ENCODE peak calls at places on chromosomes 1 and 21, in ten cellular contexts. N is effector memory CD4-positive, alpha-beta T cell; V is esophagus squamous epithelium; M is CD4-positive, CD25-positive, alpha-beta regulatory T cell; X is upper lobe of left lung; Q is mammary epithelial cell; P is cardiac muscle cell; J is neuronal stem cell; H is heart left ventricle; Y is thoracic aorta. K is an unnamed sample. For H3K4me1, the result is how much of the 10 kb centered on the place peaks cover.

GRCh38 chr1:203534526-203534925 is 40.6 kb downstream of the OPTC start:
- DNase-seq in M (no peak), V (no peak), Y (peak), Q (peak), P (peak), J (no peak), N (no peak), X (no peak), H (no peak), K (peak)

GRCh38 chr1:38138498-38139233 is 92.1 kb upstream of the POU3F1 start:
- DNase-seq in Y (peak), Q (peak), N (no peak), H (peak), X (peak), P (peak), M (no peak), V (no peak), J (no peak), K (peak)

GRCh38 chr1:211577826-211578639 is 928 bp downstream of the SLC30A1 start:
- DNase-seq in P (peak), Y (no peak), M (peak), J (peak), Q (peak), N (peak), X (peak), V (peak), H (peak), K (peak)

GRCh38 chr1:75430526-75430925 is 180.4 kb downstream of the SLC44A5 start:
- DNase-seq in Y (no peak), X (no peak), V (no peak), P (no peak), N (no peak), H (no peak), Q (no peak), J (no peak), M (no peak), K (no peak)

GRCh38 chr1:10714337-10715114 is 81.9 kb downstream of the CASZ1 start:
- DNase-seq in Q (no peak), X (peak), J (peak), H (peak), M (no peak), V (no peak), N (no peak), Y (no peak), P (peak), K (no peak)

GRCh38 chr1:50424045-50424939 is 1.0 kb upstream of the DMRTA2 start:
- DNase-seq in P (no peak), H (no peak), M (no peak), N (no peak), Q (no peak), Y (no peak), X (no peak), J (no peak), V (no peak), K (no peak)

GRCh38 chr21:30813174-30813573 is at the start of gene KRTAP8-1:
- DNase-seq in P (no peak), H (no peak), X (no peak), V (no peak), M (no peak), J (no peak), Q (no peak), N (no peak), Y (no peak), K (no peak)

GRCh38 chr1:227948493-227949260 is 945 bp upstream of the WNT9A start:
- DNase-seq in N (no peak), Q (peak), X (peak), V (no peak), M (no peak), H (no peak), J (no peak), Y (no peak), P (no peak), K (no peak)

GRCh38 chr1:116321766-116322175 is 51.3 kb upstream of the ATP1A1 start:
- DNase-seq in Y (no peak), M (no peak), H (no peak), J (no peak), X (no peak), V (no peak), Q (no peak), N (no peak), P (no peak), K (no peak)

GRCh38 chr1:156852414-156852874 is 6.5 kb downstream of the INSRR start:
- DNase-seq in Q (no peak), H (peak), N (no peak), P (peak), V (no peak), M (no peak), X (peak), J (no peak), Y (no peak), K (peak)

GRCh38 chr21:45589686-45590245 is 47.5 kb upstream of the SLC19A1 start:
- DNase-seq in J (no peak), Q (no peak), N (no peak), M (no peak), Y (no peak), V (no peak), H (no peak), P (no peak), X (no peak), K (no peak)

GRCh38 chr1:25799346-25799720 is 660 bp upstream of the SELENON start:
- DNase-seq in Q (no peak), X (no peak), J (no peak), P (no peak), H (no peak), Y (no peak), V (no peak), M (no peak), N (no peak), K (no peak)

GRCh38 chr1:15283500-15283899 is 36.5 kb downstream of the FHAD1 start:
- DNase-seq in N (no peak), Y (no peak), J (no peak), Q (peak), V (no peak), H (peak), X (no peak), M (no peak), P (no peak), K (no peak)

GRCh38 chr1:154182342-154183044 is 9.4 kb downstream of the TPM3 start:
- DNase-seq in M (peak), Q (peak), Y (peak), P (peak), X (peak), V (peak), N (peak), H (peak), J (no peak), K (peak)

DNA sequence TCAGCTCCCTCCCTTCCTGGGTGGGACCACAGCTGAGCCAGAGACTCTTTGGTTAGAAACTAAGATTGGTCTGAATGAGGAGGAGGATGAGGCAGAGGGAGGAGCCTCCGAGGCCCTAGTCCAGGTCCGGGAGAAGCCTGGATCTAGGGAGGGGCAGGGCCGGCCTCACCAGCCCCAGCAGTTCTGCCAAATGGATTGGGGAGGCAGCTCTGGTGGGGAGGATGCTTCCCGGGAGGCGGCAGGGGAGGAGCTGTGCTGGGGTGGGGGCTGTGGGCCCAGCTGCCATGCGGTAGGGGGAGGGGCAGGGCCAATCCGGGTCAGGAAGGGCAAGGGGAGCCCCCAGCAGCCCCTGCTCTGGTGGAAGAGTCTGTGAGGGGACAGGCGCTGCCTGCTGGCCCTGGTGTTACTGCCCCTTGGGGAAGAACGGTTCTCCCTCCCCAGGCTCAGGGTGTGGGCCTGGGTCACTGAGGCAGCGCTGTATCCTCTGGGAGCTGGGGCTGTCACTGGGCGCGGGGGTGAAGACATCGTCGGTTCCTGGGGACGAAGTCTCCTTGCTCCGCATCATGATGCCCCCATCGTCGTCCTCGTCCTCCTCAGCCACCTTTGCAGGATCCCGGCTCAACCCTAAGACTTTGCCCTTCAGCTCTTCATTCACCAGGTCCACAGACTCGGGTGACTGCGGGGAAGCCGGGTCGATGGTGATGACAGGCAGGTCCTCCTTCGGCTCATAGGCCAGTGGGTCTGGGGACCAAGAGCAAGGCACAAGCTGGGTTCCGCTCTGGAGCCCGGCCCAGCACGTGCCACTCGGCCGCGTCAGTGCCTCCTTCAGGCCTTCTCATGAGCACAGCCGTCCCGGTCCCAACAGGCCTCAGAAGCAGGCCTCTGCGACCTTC is 54.8 kb downstream of the SLC9A1 start:
- DNase-seq in V (no peak), J (no peak), P (peak), X (no peak), M (no peak), H (peak), N (no peak), Y (no peak), Q (no peak), K (peak)
- H3K27ac ChIP-seq in V (peak), J (peak), P (peak), X (peak), M (no peak), H (peak), N (no peak), Y (peak), Q (peak), K (peak)

GRCh38 chr21:15752763-15753407 is 23.1 kb downstream of the USP25 start:
- DNase-seq in V (no peak), J (no peak), N (no peak), Q (peak), X (no peak), Y (no peak), P (no peak), H (no peak), M (no peak), K (no peak)
- H3K4me1 ChIP-seq in V (under half), J (under half), N (under half), Q (under half), X (half or more), Y (under half), P (under half), H (under half), M (under half), K (half or more)

GRCh38 chr1:183942933-183943693 is 94.4 kb downstream of the COLGALT2 start:
- DNase-seq in Y (no peak), H (no peak), N (no peak), X (no peak), M (no peak), Q (peak), P (peak), V (no peak), J (peak), K (peak)
- H3K27ac ChIP-seq in Y (no peak), H (no peak), N (no peak), X (no peak), M (no peak), Q (no peak), P (peak), V (no peak), J (peak), K (peak)

GRCh38 chr1:41767534-41767933 is 151.2 kb downstream of the HIVEP3 start:
- DNase-seq in H (no peak), N (no peak), X (no peak), Y (no peak), Q (peak), M (no peak), V (no peak), J (no peak), P (peak), K (no peak)
- H3K4me1 ChIP-seq in H (under half), N (under half), X (half or more), Y (under half), Q (under half), M (under half), V (under half), J (under half), P (under half), K (under half)

DNA sequence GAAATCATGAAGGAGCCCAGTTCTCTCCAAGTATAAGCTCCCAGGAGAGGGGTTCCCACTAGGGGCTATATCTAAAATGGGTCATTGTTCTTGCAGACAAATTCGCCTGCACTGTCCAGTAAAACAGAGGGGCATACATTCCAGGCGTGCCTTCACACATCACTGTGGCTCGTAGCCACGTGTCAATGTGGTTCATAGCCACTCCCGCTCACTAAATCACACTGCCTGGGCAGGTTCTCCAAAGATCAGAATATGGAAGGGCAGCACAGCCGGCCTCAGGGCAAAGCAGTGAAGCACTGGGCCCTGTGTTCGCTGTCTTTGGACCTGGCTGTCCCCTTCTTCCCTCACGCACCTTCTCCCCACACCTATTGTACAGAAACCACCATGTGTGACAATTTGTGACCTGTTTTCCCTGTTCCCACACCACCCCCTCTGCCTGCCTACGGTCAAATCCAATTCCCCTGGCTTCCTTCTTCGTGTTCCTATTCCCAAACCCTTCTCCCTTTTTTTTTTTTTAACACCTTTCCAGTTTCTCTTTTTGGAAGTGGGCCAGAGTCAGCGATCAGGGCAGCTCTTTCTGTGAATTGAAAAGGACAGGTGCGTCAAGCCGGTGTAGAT is 26.9 kb upstream of the ABCG1 start:
- DNase-seq in J (no peak), Y (no peak), M (no peak), X (no peak), Q (peak), N (no peak), V (no peak), P (no peak), H (no peak), K (no peak)
- H3K27ac ChIP-seq in J (no peak), Y (no peak), M (no peak), X (no peak), Q (no peak), N (no peak), V (no peak), P (no peak), H (no peak), K (no peak)

GRCh38 chr1:226665505-226666163 is 73.4 kb downstream of the ITPKB start:
- DNase-seq in X (no peak), J (no peak), M (no peak), Q (no peak), P (no peak), N (no peak), H (no peak), Y (no peak), V (no peak), K (no peak)

GRCh38 chr1:226668173-226668560 is 70.9 kb downstream of the ITPKB start:
- DNase-seq in H (no peak), P (no peak), N (no peak), J (no peak), X (no peak), Y (no peak), Q (no peak), V (no peak), M (no peak), K (no peak)

GRCh38 chr1:226664413-226665101 is 74.5 kb downstream of the ITPKB start:
- DNase-seq in Q (no peak), X (no peak), J (no peak), H (peak), V (no peak), Y (peak), N (no peak), P (peak), M (no peak), K (peak)

GRCh38 chr1:226666164-226666506 is 72.9 kb downstream of the ITPKB start:
- DNase-seq in M (no peak), H (no peak), J (no peak), V (no peak), Q (no peak), P (no peak), N (no peak), Y (no peak), X (no peak), K (no peak)

GRCh38 chr1:226666714-226667113 is 72.4 kb downstream of the ITPKB start:
- DNase-seq in Y (no peak), Q (no peak), X (no peak), P (no peak), M (no peak), N (no peak), J (no peak), V (no peak), H (no peak), K (no peak)
- H3K4me1 ChIP-seq in Y (under half), Q (under half), X (half or more), P (under half), M (half or more), N (half or more), J (under half), V (under half), H (half or more), K (half or more)

GRCh38 chr1:169918927-169919326 is 25.2 kb upstream of the SCYL3 start:
- DNase-seq in Y (no peak), Q (no peak), J (no peak), H (no peak), N (no peak), X (no peak), M (no peak), V (no peak), P (no peak), K (no peak)

GRCh38 chr1:169909499-169909898 is 15.8 kb upstream of the SCYL3 start:
- DNase-seq in J (no peak), M (no peak), V (no peak), P (no peak), X (peak), Y (no peak), H (no peak), N (no peak), Q (no peak), K (no peak)

GRCh38 chr1:169921080-169921479 is 27.4 kb upstream of the SCYL3 start:
- DNase-seq in Y (no peak), Q (no peak), M (no peak), H (no peak), N (no peak), P (no peak), V (no peak), J (no peak), X (no peak), K (no peak)

GRCh38 chr1:169914534-169914933 is 20.8 kb upstream of the SCYL3 start:
- DNase-seq in N (no peak), M (no peak), H (no peak), V (no peak), Y (no peak), X (no peak), P (peak), Q (peak), J (no peak), K (no peak)

DNA sequence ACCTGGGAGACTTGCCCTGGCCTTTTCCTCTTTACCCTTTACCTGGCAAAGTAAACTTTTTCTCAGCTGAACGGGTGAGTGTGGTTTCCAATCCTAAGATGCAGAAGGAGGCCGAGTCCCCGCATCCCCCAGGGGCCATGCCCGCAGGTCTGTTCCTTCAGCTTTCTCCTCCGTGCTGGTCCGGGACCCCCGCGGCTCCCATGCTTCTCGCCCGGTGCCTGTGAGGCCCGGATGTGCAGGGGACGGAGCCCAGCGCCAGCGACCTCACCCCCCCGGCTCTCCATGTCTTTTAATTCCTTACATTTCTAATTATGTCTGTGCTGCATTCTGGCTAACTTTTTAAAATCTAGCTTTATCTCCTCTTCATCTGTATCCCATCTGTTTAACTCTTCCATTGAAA is 21.5 kb upstream of the SCYL3 start:
- DNase-seq in X (peak), N (no peak), H (no peak), Q (no peak), M (no peak), P (no peak), V (no peak), Y (no peak), J (no peak), K (no peak)
- H3K27ac ChIP-seq in X (no peak), N (no peak), H (no peak), Q (no peak), M (no peak), P (no peak), V (no peak), Y (no peak), J (no peak), K (no peak)